ENCODE peak calls at places on chromosomes 6 and 20, in six cellular contexts. One of them, this sample, is unnamed.

GRCh38 chr20:20568604-20569205 is 143.7 kb downstream of the RALGAPA2 start:
- DNase-seq in breast epithelium: no peak
- DNase-seq in Peyer's patch: peak
- DNase-seq in gastrocnemius medialis: no peak
- DNase-seq in A549: peak
- DNase-seq in IMR-90: peak
- DNase-seq in this sample: no peak

GRCh38 chr6:50785921-50786320 is 32.8 kb upstream of the TFAP2B start:
- DNase-seq in A549: no peak
- DNase-seq in IMR-90: no peak
- DNase-seq in breast epithelium: no peak
- DNase-seq in Peyer's patch: no peak
- DNase-seq in gastrocnemius medialis: no peak
- DNase-seq in this sample: no peak

GRCh38 chr20:14337400-14338171 is at the start of gene FLRT3:
- DNase-seq in gastrocnemius medialis: peak
- DNase-seq in Peyer's patch: peak
- DNase-seq in breast epithelium: peak
- DNase-seq in A549: peak
- DNase-seq in IMR-90: peak
- DNase-seq in this sample: peak

GRCh38 chr20:53609501-53610445 is 16.1 kb upstream of the ZNF217 start:
- DNase-seq in gastrocnemius medialis: no peak
- DNase-seq in IMR-90: peak
- DNase-seq in A549: peak
- DNase-seq in breast epithelium: no peak
- DNase-seq in Peyer's patch: peak
- DNase-seq in this sample: no peak

GRCh38 chr6:168828800-168829199 is 387.8 kb downstream of the SMOC2 start:
- DNase-seq in gastrocnemius medialis: no peak
- DNase-seq in Peyer's patch: no peak
- DNase-seq in A549: no peak
- DNase-seq in IMR-90: no peak
- DNase-seq in breast epithelium: no peak
- DNase-seq in this sample: no peak

GRCh38 chr20:62241501-62241900 is 3.2 kb downstream of the OSBPL2 start:
- DNase-seq in IMR-90: no peak
- DNase-seq in gastrocnemius medialis: no peak
- DNase-seq in A549: no peak
- DNase-seq in Peyer's patch: peak
- DNase-seq in breast epithelium: no peak
- DNase-seq in this sample: no peak

GRCh38 chr6:155530219-155530834 is 74.7 kb upstream of the NOX3 start:
- DNase-seq in breast epithelium: no peak
- DNase-seq in IMR-90: peak
- DNase-seq in A549: no peak
- DNase-seq in Peyer's patch: no peak
- DNase-seq in gastrocnemius medialis: no peak
- DNase-seq in this sample: no peak

GRCh38 chr6:161489626-161490306 is 215.9 kb upstream of the AGPAT4 start:
- DNase-seq in gastrocnemius medialis: no peak
- DNase-seq in breast epithelium: no peak
- DNase-seq in Peyer's patch: no peak
- DNase-seq in IMR-90: no peak
- DNase-seq in A549: no peak
- DNase-seq in this sample: no peak

GRCh38 chr20:61628901-61629300 is 376.8 kb downstream of the CDH4 start:
- DNase-seq in Peyer's patch: no peak
- DNase-seq in IMR-90: no peak
- DNase-seq in A549: no peak
- DNase-seq in breast epithelium: no peak
- DNase-seq in gastrocnemius medialis: no peak
- DNase-seq in this sample: no peak

GRCh38 chr6:82957171-82957894 is 108.3 kb downstream of the UBE3D start:
- DNase-seq in gastrocnemius medialis: no peak
- DNase-seq in Peyer's patch: no peak
- DNase-seq in A549: no peak
- DNase-seq in breast epithelium: no peak
- DNase-seq in IMR-90: peak
- DNase-seq in this sample: no peak

GRCh38 chr6:18496462-18496861 is 109.3 kb downstream of the RNF144B start:
- DNase-seq in A549: no peak
- DNase-seq in Peyer's patch: no peak
- DNase-seq in gastrocnemius medialis: no peak
- DNase-seq in IMR-90: peak
- DNase-seq in breast epithelium: no peak
- DNase-seq in this sample: no peak

GRCh38 chr6:65189344-65189743 is 517.7 kb downstream of the EYS start:
- DNase-seq in gastrocnemius medialis: no peak
- DNase-seq in IMR-90: no peak
- DNase-seq in Peyer's patch: no peak
- DNase-seq in breast epithelium: no peak
- DNase-seq in A549: no peak
- DNase-seq in this sample: no peak

GRCh38 chr20:33415948-33416347 is 14.6 kb upstream of the CDK5RAP1 start:
- DNase-seq in Peyer's patch: peak
- DNase-seq in gastrocnemius medialis: peak
- DNase-seq in IMR-90: peak
- DNase-seq in A549: peak
- DNase-seq in breast epithelium: no peak
- DNase-seq in this sample: no peak

GRCh38 chr6:127582777-127583462 is 5.9 kb downstream of the C6orf58 start:
- DNase-seq in A549: peak
- DNase-seq in IMR-90: peak
- DNase-seq in Peyer's patch: no peak
- DNase-seq in breast epithelium: no peak
- DNase-seq in gastrocnemius medialis: no peak
- DNase-seq in this sample: no peak

GRCh38 chr6:37222125-37222967 is 35.2 kb upstream of the TBC1D22B start:
- DNase-seq in breast epithelium: peak
- DNase-seq in gastrocnemius medialis: no peak
- DNase-seq in IMR-90: peak
- DNase-seq in Peyer's patch: peak
- DNase-seq in A549: peak
- DNase-seq in this sample: peak

GRCh38 chr6:10391799-10392198 is 23.1 kb downstream of the TFAP2A start:
- DNase-seq in IMR-90: no peak
- DNase-seq in Peyer's patch: no peak
- DNase-seq in breast epithelium: no peak
- DNase-seq in A549: no peak
- DNase-seq in gastrocnemius medialis: no peak
- DNase-seq in this sample: no peak

GRCh38 chr6:16961577-16961976 is 140.3 kb upstream of the STMND1 start:
- DNase-seq in Peyer's patch: no peak
- DNase-seq in gastrocnemius medialis: no peak
- DNase-seq in breast epithelium: no peak
- DNase-seq in IMR-90: peak
- DNase-seq in A549: no peak
- DNase-seq in this sample: no peak

GRCh38 chr6:37759221-37760154 is 60.0 kb upstream of the ZFAND3 start:
- DNase-seq in gastrocnemius medialis: no peak
- DNase-seq in breast epithelium: no peak
- DNase-seq in Peyer's patch: no peak
- DNase-seq in A549: no peak
- DNase-seq in IMR-90: no peak
- DNase-seq in this sample: no peak

GRCh38 chr6:24391756-24392405 is 10.9 kb upstream of the MRS2 start:
- DNase-seq in breast epithelium: no peak
- DNase-seq in A549: no peak
- DNase-seq in IMR-90: no peak
- DNase-seq in Peyer's patch: no peak
- DNase-seq in gastrocnemius medialis: no peak
- DNase-seq in this sample: no peak

GRCh38 chr6:52361347-52361944 is 505 bp upstream of the PAQR8 start:
- DNase-seq in IMR-90: peak
- DNase-seq in A549: no peak
- DNase-seq in Peyer's patch: peak
- DNase-seq in gastrocnemius medialis: no peak
- DNase-seq in breast epithelium: no peak
- DNase-seq in this sample: peak

GRCh38 chr6:73409395-73409794 is 14.8 kb downstream of the DDX43 start:
- DNase-seq in breast epithelium: no peak
- DNase-seq in IMR-90: peak
- DNase-seq in A549: no peak
- DNase-seq in Peyer's patch: no peak
- DNase-seq in gastrocnemius medialis: no peak
- DNase-seq in this sample: no peak

GRCh38 chr6:62891065-62891647 is 320.1 kb upstream of the FKBP1C start:
- DNase-seq in breast epithelium: no peak
- DNase-seq in gastrocnemius medialis: no peak
- DNase-seq in Peyer's patch: no peak
- DNase-seq in IMR-90: no peak
- DNase-seq in A549: no peak
- DNase-seq in this sample: no peak

GRCh38 chr6:39171489-39172376 is 56.7 kb upstream of the SAYSD1 start:
- DNase-seq in gastrocnemius medialis: no peak
- DNase-seq in Peyer's patch: no peak
- DNase-seq in breast epithelium: no peak
- DNase-seq in IMR-90: no peak
- DNase-seq in A549: no peak
- DNase-seq in this sample: no peak

GRCh38 chr20:57474191-57474590 is 50.7 kb downstream of the CTCFL start:
- DNase-seq in Peyer's patch: peak
- DNase-seq in breast epithelium: no peak
- DNase-seq in gastrocnemius medialis: no peak
- DNase-seq in IMR-90: no peak
- DNase-seq in A549: no peak
- DNase-seq in this sample: no peak

GRCh38 chr6:15400572-15401004 is 154.7 kb downstream of the JARID2 start:
- DNase-seq in Peyer's patch: peak
- DNase-seq in IMR-90: peak
- DNase-seq in gastrocnemius medialis: peak
- DNase-seq in breast epithelium: no peak
- DNase-seq in A549: peak
- DNase-seq in this sample: peak

GRCh38 chr20:39491711-39492110 is 529.6 kb downstream of the DHX35 start:
- DNase-seq in gastrocnemius medialis: no peak
- DNase-seq in A549: no peak
- DNase-seq in breast epithelium: no peak
- DNase-seq in Peyer's patch: no peak
- DNase-seq in IMR-90: no peak
- DNase-seq in this sample: no peak

GRCh38 chr6:38131527-38131965 is 312.0 kb downstream of the ZFAND3 start:
- DNase-seq in A549: no peak
- DNase-seq in IMR-90: peak
- DNase-seq in breast epithelium: no peak
- DNase-seq in Peyer's patch: no peak
- DNase-seq in gastrocnemius medialis: no peak
- DNase-seq in this sample: no peak

GRCh38 chr6:38185244-38185643 is 365.7 kb downstream of the ZFAND3 start:
- DNase-seq in Peyer's patch: peak
- DNase-seq in IMR-90: no peak
- DNase-seq in gastrocnemius medialis: no peak
- DNase-seq in breast epithelium: peak
- DNase-seq in A549: no peak
- DNase-seq in this sample: no peak

GRCh38 chr6:10351678-10352220 is 63.1 kb downstream of the TFAP2A start:
- DNase-seq in A549: no peak
- DNase-seq in gastrocnemius medialis: no peak
- DNase-seq in breast epithelium: no peak
- DNase-seq in IMR-90: no peak
- DNase-seq in Peyer's patch: no peak
- DNase-seq in this sample: no peak

GRCh38 chr20:20085071-20085470 is 32.7 kb downstream of the CFAP61 start:
- DNase-seq in Peyer's patch: no peak
- DNase-seq in gastrocnemius medialis: peak
- DNase-seq in breast epithelium: no peak
- DNase-seq in IMR-90: no peak
- DNase-seq in A549: no peak
- DNase-seq in this sample: no peak

GRCh38 chr6:18585032-18585573 is 198.0 kb downstream of the RNF144B start:
- DNase-seq in Peyer's patch: peak
- DNase-seq in gastrocnemius medialis: no peak
- DNase-seq in breast epithelium: no peak
- DNase-seq in IMR-90: peak
- DNase-seq in A549: no peak
- DNase-seq in this sample: no peak

GRCh38 chr6:38638941-38639497 is 710 bp downstream of the BTBD9 start:
- DNase-seq in Peyer's patch: peak
- DNase-seq in gastrocnemius medialis: peak
- DNase-seq in breast epithelium: no peak
- DNase-seq in A549: peak
- DNase-seq in IMR-90: peak
- DNase-seq in this sample: no peak

DNA sequence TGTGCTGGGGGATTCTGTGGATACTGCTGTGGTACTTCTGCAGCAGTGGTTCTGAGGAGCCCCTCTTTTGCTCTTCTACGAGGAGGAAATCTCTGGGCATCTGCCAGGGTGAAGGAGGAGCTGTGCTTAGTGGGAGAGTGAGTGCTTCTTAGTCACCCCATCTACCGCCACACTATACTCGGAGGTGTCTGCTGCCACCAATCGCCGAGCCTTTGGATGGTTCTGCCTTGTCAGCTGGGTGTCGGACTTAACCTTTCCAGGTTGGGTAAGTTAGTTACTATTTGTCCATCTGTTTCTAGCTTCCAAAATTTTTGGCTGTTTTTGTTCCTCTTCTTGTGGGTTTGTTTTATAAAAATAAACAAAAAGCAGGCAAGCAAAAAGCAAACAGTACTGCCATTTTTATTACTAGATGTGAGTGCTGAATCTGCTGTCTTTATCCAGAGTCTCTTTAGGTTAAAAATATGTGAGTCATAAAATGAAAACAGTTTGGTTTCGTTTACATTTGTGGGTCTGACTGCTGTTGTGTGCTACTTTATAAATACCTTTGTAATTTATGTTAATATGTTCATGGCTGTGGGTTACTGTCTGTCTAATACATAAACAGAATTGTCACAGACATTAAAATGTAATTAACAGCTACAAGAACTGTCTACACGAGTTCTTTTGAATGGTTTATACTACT is 89.1 kb downstream of the ARID1B start:
- DNase-seq in breast epithelium: no peak
- DNase-seq in IMR-90: peak
- DNase-seq in gastrocnemius medialis: peak
- DNase-seq in A549: peak
- DNase-seq in Peyer's patch: no peak
- DNase-seq in this sample: peak
- H3K4me3 ChIP-seq in breast epithelium: no peak
- H3K4me3 ChIP-seq in IMR-90: peak
- H3K4me3 ChIP-seq in gastrocnemius medialis: no peak
- H3K4me3 ChIP-seq in A549: no peak
- H3K4me3 ChIP-seq in Peyer's patch: no peak
- H3K4me3 ChIP-seq in this sample: no peak

GRCh38 chr20:46406200-46406985 is at the start of gene ELMO2:
- DNase-seq in gastrocnemius medialis: peak
- DNase-seq in IMR-90: peak
- DNase-seq in breast epithelium: peak
- DNase-seq in Peyer's patch: peak
- DNase-seq in A549: peak
- DNase-seq in this sample: peak
- TF ChIP-seq POLR2A in gastrocnemius medialis: peak
- TF ChIP-seq POLR2A in IMR-90: no peak
- TF ChIP-seq POLR2A in breast epithelium: peak
- TF ChIP-seq POLR2A in Peyer's patch: no peak
- TF ChIP-seq POLR2A in A549: peak
- TF ChIP-seq POLR2A in this sample: no peak

GRCh38 chr6:136034422-136034821 is 182.9 kb downstream of the PDE7B start:
- DNase-seq in breast epithelium: no peak
- DNase-seq in gastrocnemius medialis: no peak
- DNase-seq in Peyer's patch: no peak
- DNase-seq in IMR-90: no peak
- DNase-seq in A549: no peak
- DNase-seq in this sample: no peak
- H3K27ac ChIP-seq in breast epithelium: no peak
- H3K27ac ChIP-seq in gastrocnemius medialis: peak
- H3K27ac ChIP-seq in Peyer's patch: no peak
- H3K27ac ChIP-seq in IMR-90: peak
- H3K27ac ChIP-seq in A549: peak
- H3K27ac ChIP-seq in this sample: peak

GRCh38 chr20:50165687-50166554 is 12.4 kb upstream of the PEDS1 start:
- DNase-seq in gastrocnemius medialis: peak
- DNase-seq in Peyer's patch: peak
- DNase-seq in A549: peak
- DNase-seq in breast epithelium: peak
- DNase-seq in IMR-90: peak
- DNase-seq in this sample: peak
- H3K4me3 ChIP-seq in gastrocnemius medialis: peak
- H3K4me3 ChIP-seq in Peyer's patch: peak
- H3K4me3 ChIP-seq in A549: peak
- H3K4me3 ChIP-seq in breast epithelium: peak
- H3K4me3 ChIP-seq in IMR-90: peak
- H3K4me3 ChIP-seq in this sample: peak